ENCODE peak calls at places on chromosomes 2 and 18, in five cellular contexts. A, Q, U, N and W are unnamed samples.

GRCh38 chr18:64244571-64244970 is 95.7 kb upstream of the LINC00305 start:
- DNase-seq in N (no peak), U (no peak), A (no peak), Q (peak), W (peak)

GRCh38 chr2:229221641-229222040 is 49.4 kb downstream of the PID1 start:
- DNase-seq in A (no peak), Q (no peak), U (no peak), N (no peak), W (no peak)

GRCh38 chr2:134461511-134461910 is 207.6 kb downstream of the MGAT5 start:
- DNase-seq in N (no peak), U (no peak), A (no peak), Q (peak), W (no peak)

GRCh38 chr2:124894199-124894598 is 869.1 kb downstream of the CNTNAP5 start:
- DNase-seq in A (no peak), N (no peak), Q (no peak), U (no peak), W (no peak)

GRCh38 chr18:9417081-9417841 is 58.1 kb upstream of the RALBP1 start:
- DNase-seq in U (no peak), Q (peak), N (peak), A (no peak), W (no peak)

GRCh38 chr2:31475692-31476091 is 61.1 kb upstream of the XDH start:
- DNase-seq in U (peak), A (no peak), N (peak), Q (peak), W (no peak)

GRCh38 chr2:238722883-238723282 is 125.0 kb upstream of the TWIST2 start:
- DNase-seq in Q (no peak), N (no peak), A (no peak), U (no peak), W (no peak)

GRCh38 chr18:36693931-36694661 is 134.7 kb downstream of the TPGS2 start:
- DNase-seq in N (peak), A (no peak), Q (no peak), U (peak), W (no peak)

GRCh38 chr2:38935568-38936172 is 46.0 kb downstream of the ARHGEF33 start:
- DNase-seq in A (no peak), U (no peak), Q (peak), N (peak), W (no peak)

GRCh38 chr2:238774980-238775509 is 72.8 kb upstream of the TWIST2 start:
- DNase-seq in A (no peak), Q (no peak), U (no peak), N (no peak), W (no peak)

GRCh38 chr2:8624855-8625398 is 56.9 kb upstream of the ID2 start:
- DNase-seq in Q (no peak), U (no peak), N (no peak), A (no peak), W (no peak)

GRCh38 chr2:154608438-154608837 is 90.1 kb upstream of the KCNJ3 start:
- DNase-seq in Q (no peak), U (no peak), N (no peak), A (no peak), W (no peak)
- TF ChIP-seq CTCF in Q (no peak), U (no peak), N (no peak), A (no peak), W (no peak)

GRCh38 chr2:190121971-190122370 is 59.4 kb upstream of the MSTN start:
- DNase-seq in U (no peak), A (no peak), Q (peak), N (peak), W (peak)

GRCh38 chr2:190119948-190120347 is 57.4 kb upstream of the MSTN start:
- DNase-seq in U (no peak), A (no peak), N (no peak), Q (no peak), W (no peak)

GRCh38 chr2:190123956-190124355 is 61.4 kb upstream of the MSTN start:
- DNase-seq in Q (peak), U (peak), N (peak), A (no peak), W (no peak)

GRCh38 chr2:190117305-190117704 is 54.8 kb upstream of the MSTN start:
- DNase-seq in Q (no peak), A (no peak), N (no peak), U (no peak), W (no peak)

GRCh38 chr2:190119257-190119656 is 56.7 kb upstream of the MSTN start:
- DNase-seq in U (no peak), A (no peak), N (peak), Q (peak), W (no peak)
- H3K4me3 ChIP-seq in U (no peak), A (no peak), N (peak), Q (peak), W (no peak)

DNA sequence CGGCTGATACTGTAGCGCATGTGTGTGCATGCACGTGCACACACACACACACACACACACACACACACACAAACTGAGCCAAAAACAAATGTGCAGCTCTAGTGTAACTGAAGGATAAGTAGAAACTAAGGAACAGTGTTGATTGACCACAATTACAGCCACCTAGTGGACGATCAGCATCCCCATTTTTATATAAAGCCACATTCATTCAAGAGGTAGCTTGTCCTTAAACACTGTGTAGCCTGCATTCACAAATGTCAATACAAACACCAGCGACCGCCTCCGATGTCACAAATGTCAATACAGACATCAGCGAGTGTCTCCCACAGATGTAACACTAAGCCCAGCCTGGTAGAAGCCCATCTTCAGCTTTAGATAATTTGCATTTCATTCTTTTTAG is 167.4 kb downstream of the PTGR3 start:
- DNase-seq in U (no peak), Q (peak), N (peak), A (no peak), W (peak)
- TF ChIP-seq CTCF in U (peak), Q (peak), N (peak), A (peak), W (no peak)

GRCh38 chr2:215136669-215137328 is 1.6 kb downstream of the ABCA12 start:
- DNase-seq in N (peak), U (no peak), Q (peak), A (no peak), W (peak)

GRCh38 chr2:215137329-215137686 is 1.1 kb downstream of the ABCA12 start:
- DNase-seq in Q (no peak), U (no peak), N (no peak), A (no peak), W (no peak)

GRCh38 chr2:215140166-215140707 is 1.8 kb upstream of the ABCA12 start:
- DNase-seq in N (peak), A (no peak), Q (no peak), U (no peak), W (peak)

GRCh38 chr2:215138466-215138865 is at the start of gene ABCA12:
- DNase-seq in N (no peak), A (no peak), U (no peak), Q (no peak), W (peak)

DNA sequence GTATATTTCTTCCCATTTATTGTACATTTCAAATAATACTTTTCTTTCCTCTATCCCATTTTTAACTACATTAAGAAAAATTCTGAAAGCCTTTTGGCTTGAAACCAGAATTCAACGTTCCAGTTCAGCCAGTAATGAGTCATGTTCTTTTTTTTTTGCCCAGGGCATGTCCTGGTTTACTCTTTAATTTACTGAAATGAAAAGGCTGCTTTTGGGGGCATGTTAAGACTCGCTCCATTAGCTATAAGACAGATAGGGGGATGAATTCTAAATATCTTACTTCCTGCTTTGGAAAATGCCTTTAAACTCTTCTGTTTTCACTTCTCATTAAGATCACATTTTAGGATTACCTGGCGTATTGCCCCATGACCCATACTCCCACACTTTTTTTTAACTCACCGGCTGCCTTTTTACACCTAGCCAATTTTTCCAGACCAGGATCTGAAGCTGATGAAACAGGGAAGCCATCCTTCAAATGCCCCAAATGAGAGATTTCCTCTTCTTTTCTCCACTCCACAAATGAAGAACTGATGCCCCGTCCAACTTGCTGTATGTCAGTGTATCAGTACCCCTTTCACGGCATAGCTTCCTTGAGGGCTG is 585 bp downstream of the ABCA12 start:
- DNase-seq in A (no peak), Q (peak), U (no peak), N (peak), W (peak)
- H3K4me3 ChIP-seq in A (no peak), Q (no peak), U (no peak), N (no peak), W (peak)

DNA sequence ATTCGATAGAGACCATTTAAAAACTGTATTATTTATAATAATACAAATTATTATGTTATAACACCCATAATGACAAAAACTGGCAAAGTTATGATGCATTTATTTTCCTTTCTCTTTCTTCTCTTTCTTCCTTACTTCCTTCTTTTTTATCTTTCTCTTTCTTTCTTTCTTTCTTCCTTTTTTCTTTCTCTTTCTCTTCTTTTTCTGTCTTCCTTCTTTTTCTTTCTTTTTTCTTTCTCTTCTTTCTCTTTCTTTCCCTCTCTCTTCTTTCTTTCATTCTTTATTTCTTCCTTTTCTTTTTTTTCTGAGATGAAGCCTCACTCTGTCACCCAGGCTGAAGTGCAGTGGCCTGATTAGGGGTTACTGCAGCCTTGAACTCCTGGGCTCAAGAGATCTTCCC is 27.5 kb upstream of the ZNF516 start:
- DNase-seq in Q (no peak), A (no peak), N (no peak), U (no peak), W (no peak)
- TF ChIP-seq CTCF in Q (no peak), A (no peak), N (no peak), U (no peak), W (no peak)

GRCh38 chr2:195368530-195369216 is 288.4 kb upstream of the SLC39A10 start:
- DNase-seq in A (no peak), Q (no peak), U (no peak), N (peak), W (no peak)
- H3K4me3 ChIP-seq in A (no peak), Q (no peak), U (no peak), N (no peak), W (peak)

GRCh38 chr2:109170645-109171044 is 41.6 kb downstream of the SH3RF3 start:
- DNase-seq in N (no peak), A (no peak), U (no peak), Q (no peak), W (no peak)
- TF ChIP-seq CTCF in N (no peak), A (no peak), U (no peak), Q (no peak), W (no peak)

DNA sequence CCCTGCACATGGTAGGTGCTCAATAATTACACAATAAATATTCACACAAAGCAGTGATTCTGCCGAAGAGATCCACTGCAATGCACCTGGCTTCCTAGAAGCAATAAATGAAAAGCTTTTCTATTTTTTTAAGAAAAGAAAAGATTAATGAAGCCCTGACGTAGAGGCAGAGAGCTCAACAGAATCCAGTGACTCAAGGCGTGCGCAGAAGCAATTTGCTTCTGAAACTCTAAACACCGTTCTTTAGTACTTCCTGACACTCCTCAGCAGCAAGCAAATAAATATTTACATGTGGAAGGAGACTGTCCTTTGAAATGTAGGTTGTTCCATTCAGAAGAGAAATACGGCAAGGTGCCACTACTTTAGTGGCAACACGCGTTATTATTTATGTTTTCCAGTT is 126.1 kb upstream of the ZNF516 start:
- DNase-seq in A (no peak), N (peak), Q (no peak), U (no peak), W (no peak)
- H3K4me3 ChIP-seq in A (no peak), N (peak), Q (no peak), U (peak), W (no peak)

GRCh38 chr2:33666879-33667278 is 67.8 kb upstream of the FAM98A start:
- DNase-seq in A (no peak), Q (no peak), N (no peak), U (no peak), W (no peak)
- TF ChIP-seq CTCF in A (no peak), Q (no peak), N (no peak), U (no peak), W (peak)